ENCODE peak calls at places on chromosomes 13 and 19, in seven cellular contexts. C, P, U, A, F, N and Y are unnamed samples.

GRCh38 chr19:4455742-4456565 is 1.6 kb downstream of the UBXN6 start:
- DNase-seq in C (peak; percentile 72), P (no peak), U (peak; percentile 25), A (peak; percentile 49), F (no peak), N (no peak), Y (no peak)

GRCh38 chr13:24135674-24136300 is 24.7 kb upstream of the SPATA13 start:
- DNase-seq in C (no peak), P (no peak), U (no peak), A (no peak), F (no peak), N (no peak), Y (no peak)

GRCh38 chr19:58361900-58362271 is 665 bp downstream of the ZNF497 start:
- DNase-seq in C (peak; percentile 68), P (no peak), U (peak; percentile 49), A (peak; percentile 83), F (no peak), N (peak; percentile 46), Y (peak; percentile 58)

GRCh38 chr13:51230473-51231105 is 8.4 kb downstream of the FAM124A start:
- DNase-seq in C (no peak), P (no peak), U (no peak), A (no peak), F (no peak), N (no peak), Y (no peak)

GRCh38 chr13:51782026-51782710 is 21.8 kb downstream of the DHRS12 start:
- DNase-seq in C (no peak), P (no peak), U (peak; percentile 43), A (no peak), F (no peak), N (no peak), Y (no peak)

GRCh38 chr13:76016799-76017198 is 380.7 kb downstream of the LMO7 start:
- DNase-seq in C (peak; percentile 58), P (no peak), U (peak; percentile 25), A (peak; percentile 17), F (no peak), N (peak; percentile 35), Y (peak; percentile 59)

GRCh38 chr19:29467824-29468401 is 57.9 kb upstream of the VSTM2B start:
- DNase-seq in C (peak; percentile 54), P (no peak), U (peak; percentile 50), A (peak; percentile 37), F (no peak), N (peak; percentile 41), Y (peak; percentile 67)

GRCh38 chr13:65603160-65603559 is 1627.0 kb downstream of the PCDH9 start:
- DNase-seq in C (no peak), P (no peak), U (no peak), A (no peak), F (no peak), N (no peak), Y (no peak)

GRCh38 chr13:25908390-25908789 is 143.4 kb downstream of the SHISA2 start:
- DNase-seq in C (no peak), P (no peak), U (no peak), A (no peak), F (no peak), N (no peak), Y (no peak)

GRCh38 chr19:53102701-53103140 is 501 bp downstream of the ZNF160 start:
- DNase-seq in C (peak; percentile 30), P (no peak), U (no peak), A (peak; percentile 69), F (no peak), N (no peak), Y (peak; percentile 3)

GRCh38 chr19:14300281-14300680 is 81.0 kb upstream of the ADGRE5 start:
- DNase-seq in C (peak; percentile 39), P (no peak), U (no peak), A (no peak), F (no peak), N (peak; percentile 55), Y (no peak)

GRCh38 chr19:41223431-41224234 is 4.6 kb downstream of the AXL start:
- DNase-seq in C (no peak), P (no peak), U (peak; percentile 57), A (no peak), F (peak; percentile 84), N (peak; percentile 49), Y (no peak)

GRCh38 chr13:24216176-24216575 is 55.7 kb downstream of the SPATA13 start:
- DNase-seq in C (no peak), P (no peak), U (no peak), A (no peak), F (no peak), N (no peak), Y (no peak)

GRCh38 chr19:3039641-3040077 is 10.6 kb upstream of the TLE2 start:
- DNase-seq in C (peak; percentile 60), P (no peak), U (peak; percentile 59), A (no peak), F (no peak), N (peak; percentile 59), Y (no peak)

GRCh38 chr19:32318884-32319520 is 26.4 kb upstream of the ZNF507 start:
- DNase-seq in C (peak; percentile 49), P (no peak), U (no peak), A (peak; percentile 64), F (no peak), N (peak; percentile 8), Y (peak; percentile 12)
- TF ChIP-seq JUND in C (peak; percentile 33), P (no peak), U (no peak), A (no peak), F (no peak), N (no peak), Y (no peak)

GRCh38 chr19:17688853-17689595 is 870 bp upstream of the UNC13A start:
- DNase-seq in C (no peak), P (no peak), U (no peak), A (no peak), F (no peak), N (no peak), Y (no peak)
- TF ChIP-seq JUND in C (no peak), P (no peak), U (no peak), A (no peak), F (peak; percentile 52), N (no peak), Y (no peak)

GRCh38 chr13:34201050-34201913 is 383.3 kb downstream of the RFC3 start:
- DNase-seq in C (no peak), P (no peak), U (peak; percentile 16), A (no peak), F (no peak), N (no peak), Y (peak; percentile 7)
- TF ChIP-seq JUND in C (no peak), P (no peak), U (no peak), A (peak; percentile 83), F (no peak), N (no peak), Y (peak; percentile 66)

GRCh38 chr19:13068064-13068807 is 34.4 kb downstream of the LYL1 start:
- DNase-seq in C (peak; percentile 31), P (no peak), U (no peak), A (no peak), F (no peak), N (no peak), Y (no peak)
- TF ChIP-seq JUND in C (no peak), P (no peak), U (no peak), A (no peak), F (no peak), N (no peak), Y (no peak)

GRCh38 chr13:33846306-33847062 is 28.5 kb downstream of the RFC3 start:
- DNase-seq in C (no peak), P (no peak), U (no peak), A (no peak), F (no peak), N (no peak), Y (no peak)
- TF ChIP-seq JUND in C (no peak), P (no peak), U (no peak), A (no peak), F (no peak), N (no peak), Y (no peak)

GRCh38 chr13:33219926-33220325 is 65.6 kb downstream of the STARD13 start:
- DNase-seq in C (no peak), P (no peak), U (no peak), A (no peak), F (no peak), N (no peak), Y (no peak)

GRCh38 chr13:33217256-33217655 is 68.3 kb downstream of the STARD13 start:
- DNase-seq in C (no peak), P (no peak), U (no peak), A (no peak), F (no peak), N (no peak), Y (peak; percentile 46)

GRCh38 chr13:33213797-33214196 is 71.8 kb downstream of the STARD13 start:
- DNase-seq in C (no peak), P (no peak), U (no peak), A (no peak), F (no peak), N (no peak), Y (no peak)

GRCh38 chr13:33218426-33218825 is 67.1 kb downstream of the STARD13 start:
- DNase-seq in C (no peak), P (no peak), U (no peak), A (no peak), F (no peak), N (no peak), Y (no peak)

GRCh38 chr13:33218020-33218419 is 67.5 kb downstream of the STARD13 start:
- DNase-seq in C (no peak), P (no peak), U (peak; percentile 82), A (no peak), F (no peak), N (peak; percentile 15), Y (peak; percentile 95)
- TF ChIP-seq JUND in C (no peak), P (no peak), U (no peak), A (no peak), F (no peak), N (no peak), Y (no peak)